ENCODE peak calls at places on chromosomes 1 and 21, in eight cellular contexts. W, H, Q, S, I, K, N and R are unnamed samples.

GRCh38 chr1:234613992-234614584 is 4.1 kb upstream of the IRF2BP2 start:
- DNase-seq in Q (no peak), W (no peak), H (peak), N (no peak), K (no peak), I (no peak), S (no peak), R (no peak)

GRCh38 chr1:243316366-243316989 is 60.6 kb downstream of the SDCCAG8 start:
- DNase-seq in H (no peak), I (no peak), W (no peak), K (no peak), N (no peak), Q (no peak), S (no peak), R (no peak)

GRCh38 chr1:91803847-91804545 is 82.0 kb downstream of the TGFBR3 start:
- DNase-seq in N (peak), W (peak), I (no peak), S (no peak), K (no peak), Q (peak), H (no peak), R (no peak)

GRCh38 chr1:209860293-209860881 is 32.6 kb downstream of the UTP25 start:
- DNase-seq in H (peak), Q (peak), W (peak), K (peak), S (no peak), I (peak), N (peak), R (peak)

GRCh38 chr1:201319631-201320030 is 36.3 kb downstream of the PKP1 start:
- DNase-seq in Q (no peak), S (no peak), I (no peak), N (no peak), W (no peak), K (no peak), H (no peak), R (no peak)

GRCh38 chr1:78619803-78620579 is at the start of gene IFI44L:
- DNase-seq in Q (peak), S (no peak), I (peak), W (peak), N (peak), K (peak), H (peak), R (no peak)

GRCh38 chr1:15726508-15726907 is 9.6 kb upstream of the SLC25A34 start:
- DNase-seq in N (no peak), I (no peak), H (no peak), S (no peak), K (no peak), Q (no peak), W (no peak), R (no peak)

GRCh38 chr1:46575778-46576177 is 24.3 kb upstream of the KNCN start:
- DNase-seq in I (no peak), W (no peak), S (no peak), H (no peak), K (no peak), N (no peak), Q (no peak), R (no peak)

GRCh38 chr1:20634065-20634593 is 871 bp downstream of the PINK1 start:
- DNase-seq in W (no peak), I (no peak), S (no peak), N (no peak), H (no peak), Q (peak), K (no peak), R (no peak)

GRCh38 chr1:41475859-41476567 is 8.5 kb downstream of the EDN2 start:
- DNase-seq in W (no peak), S (no peak), Q (no peak), N (no peak), H (peak), I (no peak), K (no peak), R (no peak)

GRCh38 chr1:198132060-198132781 is 24.6 kb upstream of the NEK7 start:
- DNase-seq in I (no peak), S (no peak), H (peak), N (no peak), Q (no peak), W (peak), K (no peak), R (no peak)

GRCh38 chr1:235060607-235061470 is 67.8 kb downstream of the TOMM20 start:
- DNase-seq in S (no peak), H (peak), K (no peak), N (peak), Q (no peak), I (no peak), W (no peak), R (no peak)

GRCh38 chr1:109807822-109808680 is 44.3 kb upstream of the EPS8L3 start:
- DNase-seq in H (peak), K (no peak), Q (no peak), I (peak), W (no peak), N (peak), S (no peak), R (no peak)

GRCh38 chr21:39445339-39446269 is at the start of gene LCA5L:
- DNase-seq in H (peak), I (peak), K (peak), W (peak), Q (peak), N (peak), S (peak), R (peak)

GRCh38 chr1:234505774-234506114 is 26.8 kb upstream of the TARBP1 start:
- DNase-seq in H (peak), I (peak), S (no peak), W (no peak), K (no peak), Q (no peak), N (no peak), R (peak)

GRCh38 chr1:201551877-201552731 is 13.2 kb downstream of the NAV1 start:
- DNase-seq in S (no peak), W (no peak), K (no peak), H (peak), Q (no peak), N (peak), I (peak), R (no peak)

GRCh38 chr1:209355415-209355814 is 228.1 kb upstream of the CAMK1G start:
- DNase-seq in N (no peak), Q (no peak), W (no peak), S (no peak), I (no peak), H (no peak), K (no peak), R (no peak)

GRCh38 chr21:42222821-42223390 is 4.0 kb downstream of the ABCG1 start:
- DNase-seq in W (no peak), Q (no peak), H (no peak), S (no peak), N (no peak), I (no peak), K (no peak), R (no peak)

GRCh38 chr1:221097479-221098281 is 218.4 kb downstream of the HLX start:
- DNase-seq in I (peak), N (no peak), Q (no peak), K (no peak), W (no peak), H (peak), S (no peak), R (no peak)